ENCODE peak calls at places on chromosomes 5 and 9, in six cellular contexts. Y is endothelial cell; J is left ventricle myocardium inferior; F is GM20000; U is NCI-H1930; O is activated CD4-positive, alpha-beta T cell treated with anti-CD3 and anti-CD28 coated beads for 1 hour. N is an unnamed sample.
A peak's percentile ranks its signal among the peaks of the same experiment; 100 is the strongest.

GRCh38 chr5:136193396-136193935 is 504 bp upstream of the SMIM32 start:
- DNase-seq in J (no peak), Y (no peak), U (no peak), F (no peak), O (no peak), N (no peak)

GRCh38 chr5:77328926-77329647 is 118.6 kb downstream of the PDE8B start:
- DNase-seq in Y (no peak), F (no peak), O (no peak), U (no peak), J (no peak), N (no peak)

GRCh38 chr5:133287500-133287899 is 235.7 kb downstream of the HSPA4 start:
- DNase-seq in J (no peak), Y (peak; percentile 60), F (peak; percentile 34), O (no peak), U (no peak), N (peak; percentile 41)

GRCh38 chr5:66757219-66757833 is 161.1 kb downstream of the MAST4 start:
- DNase-seq in O (no peak), Y (peak; percentile 26), F (peak; percentile 51), J (no peak), U (no peak), N (peak; percentile 68)

GRCh38 chr5:94442971-94443370 is 175.4 kb downstream of the KIAA0825 start:
- DNase-seq in J (no peak), F (no peak), U (no peak), O (no peak), Y (no peak), N (no peak)

GRCh38 chr5:176192094-176192721 is 46.0 kb upstream of the SIMC1 start:
- DNase-seq in Y (no peak), F (no peak), O (no peak), J (no peak), U (no peak), N (no peak)

GRCh38 chr9:113387560-113388230 is 10.9 kb upstream of the HDHD3 start:
- DNase-seq in U (no peak), F (no peak), Y (no peak), J (no peak), O (no peak), N (no peak)

GRCh38 chr9:89811896-89812450 is 207.2 kb downstream of the GADD45G start:
- DNase-seq in U (no peak), Y (no peak), O (no peak), F (no peak), J (no peak), N (no peak)

GRCh38 chr5:463952-464351 is 21.0 kb downstream of the EXOC3 start:
- DNase-seq in O (peak; percentile 72), J (peak; percentile 12), Y (no peak), U (no peak), F (peak; percentile 56), N (no peak)

GRCh38 chr5:104540448-104540847 is 977.9 kb upstream of the NUDT12 start:
- DNase-seq in F (no peak), J (no peak), Y (no peak), O (no peak), U (no peak), N (no peak)

GRCh38 chr5:181107699-181108098 is 23.3 kb downstream of the OR2V1 start:
- DNase-seq in F (no peak), O (no peak), Y (no peak), U (no peak), J (no peak), N (no peak)

GRCh38 chr5:135442387-135443256 is 4.5 kb downstream of the DCANP1 start:
- DNase-seq in J (no peak), F (no peak), U (no peak), O (no peak), Y (no peak), N (no peak)

GRCh38 chr5:133499896-133500295 is 112.4 kb downstream of the FSTL4 start:
- DNase-seq in O (no peak), J (no peak), Y (no peak), F (no peak), U (no peak), N (no peak)

GRCh38 chr5:85263125-85263524 is 878.4 kb upstream of the EDIL3 start:
- DNase-seq in Y (no peak), U (no peak), J (no peak), F (no peak), O (no peak), N (no peak)

N was measured in SW 1271.